ENCODE peak calls at places on chromosome 9, in seven cellular contexts. One of them, this sample, is unnamed.

GRCh38 chr9:123453904-123454321 is 97.9 kb downstream of the CRB2 start:
- DNase-seq in suprapubic skin: no peak
- DNase-seq in endothelial cell of umbilical vein: no peak
- DNase-seq in Panc1: no peak
- DNase-seq in uterus: no peak
- DNase-seq in body of pancreas: no peak
- DNase-seq in psoas muscle: no peak
- DNase-seq in this sample: peak; percentile 45

GRCh38 chr9:129640871-129641750 is 840 bp downstream of the ASB6 start:
- DNase-seq in Panc1: no peak
- DNase-seq in psoas muscle: no peak
- DNase-seq in body of pancreas: no peak
- DNase-seq in endothelial cell of umbilical vein: no peak
- DNase-seq in suprapubic skin: peak; percentile 70
- DNase-seq in uterus: no peak
- DNase-seq in this sample: no peak

GRCh38 chr9:132768932-132769894 is 98.9 kb downstream of the GTF3C4 start:
- DNase-seq in Panc1: no peak
- DNase-seq in psoas muscle: no peak
- DNase-seq in uterus: peak; percentile 35
- DNase-seq in suprapubic skin: peak; percentile 84
- DNase-seq in endothelial cell of umbilical vein: peak; percentile 68
- DNase-seq in body of pancreas: peak; percentile 65
- DNase-seq in this sample: peak; percentile 67

GRCh38 chr9:129245276-129245675 is 67.2 kb upstream of the IER5L start:
- DNase-seq in endothelial cell of umbilical vein: no peak
- DNase-seq in uterus: peak; percentile 19
- DNase-seq in psoas muscle: peak; percentile 41
- DNase-seq in suprapubic skin: no peak
- DNase-seq in body of pancreas: no peak
- DNase-seq in Panc1: no peak
- DNase-seq in this sample: no peak

GRCh38 chr9:129620669-129621295 is at the start of gene C9orf50:
- DNase-seq in uterus: no peak
- DNase-seq in Panc1: no peak
- DNase-seq in endothelial cell of umbilical vein: no peak
- DNase-seq in suprapubic skin: no peak
- DNase-seq in body of pancreas: no peak
- DNase-seq in psoas muscle: no peak
- DNase-seq in this sample: no peak

GRCh38 chr9:95726756-95727155 is 148.7 kb upstream of the ERCC6L2 start:
- DNase-seq in psoas muscle: no peak
- DNase-seq in body of pancreas: no peak
- DNase-seq in uterus: no peak
- DNase-seq in Panc1: peak; percentile 8
- DNase-seq in suprapubic skin: no peak
- DNase-seq in endothelial cell of umbilical vein: peak; percentile 57
- DNase-seq in this sample: no peak

GRCh38 chr9:137028281-137029057 is 432 bp upstream of the ABCA2 start:
- DNase-seq in suprapubic skin: no peak
- DNase-seq in uterus: peak; percentile 49
- DNase-seq in Panc1: no peak
- DNase-seq in endothelial cell of umbilical vein: peak; percentile 19
- DNase-seq in psoas muscle: peak; percentile 79
- DNase-seq in body of pancreas: peak; percentile 72
- DNase-seq in this sample: peak; percentile 86

GRCh38 chr9:134619983-134620612 is 21.5 kb upstream of the COL5A1 start:
- DNase-seq in uterus: peak; percentile 12
- DNase-seq in body of pancreas: no peak
- DNase-seq in Panc1: no peak
- DNase-seq in suprapubic skin: peak; percentile 56
- DNase-seq in endothelial cell of umbilical vein: no peak
- DNase-seq in psoas muscle: no peak
- DNase-seq in this sample: peak; percentile 39

GRCh38 chr9:77015291-77016048 is 4.0 kb upstream of the FOXB2 start:
- DNase-seq in body of pancreas: no peak
- DNase-seq in Panc1: no peak
- DNase-seq in psoas muscle: no peak
- DNase-seq in uterus: no peak
- DNase-seq in suprapubic skin: no peak
- DNase-seq in endothelial cell of umbilical vein: no peak
- DNase-seq in this sample: no peak

GRCh38 chr9:80503692-80504400 is 932.1 kb downstream of the TLE4 start:
- DNase-seq in psoas muscle: no peak
- DNase-seq in body of pancreas: no peak
- DNase-seq in Panc1: no peak
- DNase-seq in uterus: no peak
- DNase-seq in endothelial cell of umbilical vein: no peak
- DNase-seq in suprapubic skin: no peak
- DNase-seq in this sample: no peak

GRCh38 chr9:77807846-77808749 is 160.0 kb upstream of the GNA14 start:
- DNase-seq in uterus: no peak
- DNase-seq in suprapubic skin: no peak
- DNase-seq in psoas muscle: no peak
- DNase-seq in endothelial cell of umbilical vein: no peak
- DNase-seq in body of pancreas: no peak
- DNase-seq in Panc1: no peak
- DNase-seq in this sample: peak; percentile 22

GRCh38 chr9:35688558-35689350 is 971 bp downstream of the TPM2 start:
- DNase-seq in uterus: no peak
- DNase-seq in body of pancreas: no peak
- DNase-seq in endothelial cell of umbilical vein: peak; percentile 41
- DNase-seq in psoas muscle: peak; percentile 66
- DNase-seq in suprapubic skin: no peak
- DNase-seq in Panc1: no peak
- DNase-seq in this sample: no peak

GRCh38 chr9:90888941-90889340 is 87.3 kb downstream of the SYK start:
- DNase-seq in uterus: no peak
- DNase-seq in suprapubic skin: no peak
- DNase-seq in psoas muscle: no peak
- DNase-seq in Panc1: no peak
- DNase-seq in body of pancreas: no peak
- DNase-seq in endothelial cell of umbilical vein: no peak
- DNase-seq in this sample: no peak

GRCh38 chr9:89353989-89354388 is 35.7 kb downstream of the SECISBP2 start:
- DNase-seq in uterus: no peak
- DNase-seq in body of pancreas: no peak
- DNase-seq in Panc1: no peak
- DNase-seq in endothelial cell of umbilical vein: no peak
- DNase-seq in suprapubic skin: no peak
- DNase-seq in psoas muscle: no peak
- DNase-seq in this sample: no peak

GRCh38 chr9:13322828-13323550 is 43.5 kb upstream of the MPDZ start:
- DNase-seq in body of pancreas: no peak
- DNase-seq in suprapubic skin: no peak
- DNase-seq in Panc1: no peak
- DNase-seq in endothelial cell of umbilical vein: no peak
- DNase-seq in uterus: peak; percentile 64
- DNase-seq in psoas muscle: no peak
- DNase-seq in this sample: no peak

GRCh38 chr9:121968056-121968455 is 125.1 kb downstream of the TTLL11 start:
- DNase-seq in body of pancreas: no peak
- DNase-seq in uterus: no peak
- DNase-seq in Panc1: no peak
- DNase-seq in endothelial cell of umbilical vein: no peak
- DNase-seq in psoas muscle: no peak
- DNase-seq in suprapubic skin: no peak
- DNase-seq in this sample: no peak

GRCh38 chr9:81132796-81133195 is 556.6 kb downstream of the TLE1 start:
- DNase-seq in psoas muscle: no peak
- DNase-seq in endothelial cell of umbilical vein: no peak
- DNase-seq in suprapubic skin: no peak
- DNase-seq in body of pancreas: no peak
- DNase-seq in uterus: no peak
- DNase-seq in Panc1: no peak
- DNase-seq in this sample: no peak

GRCh38 chr9:22114956-22115355 is 105.9 kb upstream of the CDKN2B start:
- DNase-seq in endothelial cell of umbilical vein: no peak
- DNase-seq in uterus: no peak
- DNase-seq in body of pancreas: no peak
- DNase-seq in suprapubic skin: no peak
- DNase-seq in Panc1: no peak
- DNase-seq in psoas muscle: no peak
- DNase-seq in this sample: no peak

GRCh38 chr9:94002316-94003140 is 47.4 kb upstream of the BARX1 start:
- DNase-seq in suprapubic skin: no peak
- DNase-seq in psoas muscle: no peak
- DNase-seq in uterus: no peak
- DNase-seq in Panc1: peak; percentile 20
- DNase-seq in endothelial cell of umbilical vein: peak; percentile 57
- DNase-seq in body of pancreas: peak; percentile 22
- DNase-seq in this sample: no peak

GRCh38 chr9:70609542-70610286 is 195.3 kb upstream of the KLF9 start:
- DNase-seq in suprapubic skin: no peak
- DNase-seq in uterus: peak; percentile 72
- DNase-seq in endothelial cell of umbilical vein: no peak
- DNase-seq in body of pancreas: no peak
- DNase-seq in psoas muscle: peak; percentile 58
- DNase-seq in Panc1: no peak
- DNase-seq in this sample: no peak

GRCh38 chr9:114156658-114157421 is 1.5 kb downstream of the COL27A1 start:
- DNase-seq in Panc1: no peak
- DNase-seq in endothelial cell of umbilical vein: peak; percentile 50
- DNase-seq in uterus: peak; percentile 80
- DNase-seq in body of pancreas: peak; percentile 44
- DNase-seq in suprapubic skin: peak; percentile 76
- DNase-seq in psoas muscle: peak; percentile 71
- DNase-seq in this sample: peak; percentile 30

GRCh38 chr9:97906236-97906831 is 16.0 kb downstream of the TRMO start:
- DNase-seq in psoas muscle: peak; percentile 58
- DNase-seq in uterus: no peak
- DNase-seq in endothelial cell of umbilical vein: peak; percentile 61
- DNase-seq in body of pancreas: no peak
- DNase-seq in suprapubic skin: no peak
- DNase-seq in Panc1: no peak
- DNase-seq in this sample: no peak

GRCh38 chr9:132614324-132614723 is 31.9 kb downstream of the BARHL1 start:
- DNase-seq in psoas muscle: no peak
- DNase-seq in Panc1: no peak
- DNase-seq in suprapubic skin: no peak
- DNase-seq in body of pancreas: no peak
- DNase-seq in uterus: no peak
- DNase-seq in endothelial cell of umbilical vein: no peak
- DNase-seq in this sample: no peak

GRCh38 chr9:18438300-18438925 is 35.5 kb upstream of the ADAMTSL1 start:
- DNase-seq in endothelial cell of umbilical vein: peak; percentile 83
- DNase-seq in Panc1: no peak
- DNase-seq in uterus: peak; percentile 66
- DNase-seq in suprapubic skin: peak; percentile 68
- DNase-seq in body of pancreas: no peak
- DNase-seq in psoas muscle: peak; percentile 54
- DNase-seq in this sample: no peak
- TF ChIP-seq CTCF in endothelial cell of umbilical vein: peak; percentile 44
- TF ChIP-seq CTCF in Panc1: no peak
- TF ChIP-seq CTCF in uterus: peak; percentile 44
- TF ChIP-seq CTCF in suprapubic skin: no peak
- TF ChIP-seq CTCF in body of pancreas: no peak
- TF ChIP-seq CTCF in psoas muscle: no peak
- TF ChIP-seq CTCF in this sample: no peak

DNA sequence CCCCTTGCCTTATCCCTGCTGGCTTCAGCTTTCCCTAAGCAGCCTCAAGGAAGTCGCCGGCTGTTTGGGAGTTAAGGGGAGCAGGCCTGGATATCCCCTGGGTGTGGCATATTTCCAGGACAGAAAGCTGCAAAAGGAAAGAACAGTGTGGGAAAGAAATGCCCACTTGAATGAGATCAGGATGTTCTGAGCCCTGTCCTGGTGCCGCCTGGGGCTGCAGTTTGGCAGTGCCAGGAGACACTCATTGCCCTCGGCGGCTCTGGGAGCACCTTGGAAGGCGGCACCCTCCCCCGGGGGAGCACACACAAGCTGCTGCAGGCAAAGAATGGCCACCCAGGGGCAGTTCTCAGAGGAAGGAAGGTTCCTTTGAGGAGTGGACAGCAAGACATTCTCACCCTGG is 305.3 kb downstream of the NTRK2 start:
- DNase-seq in endothelial cell of umbilical vein: no peak
- DNase-seq in suprapubic skin: no peak
- DNase-seq in uterus: no peak
- DNase-seq in psoas muscle: no peak
- DNase-seq in body of pancreas: no peak
- DNase-seq in Panc1: no peak
- DNase-seq in this sample: no peak
- TF ChIP-seq CTCF in endothelial cell of umbilical vein: no peak
- TF ChIP-seq CTCF in suprapubic skin: no peak
- TF ChIP-seq CTCF in uterus: no peak
- TF ChIP-seq CTCF in psoas muscle: no peak
- TF ChIP-seq CTCF in body of pancreas: no peak
- TF ChIP-seq CTCF in Panc1: no peak
- TF ChIP-seq CTCF in this sample: no peak

GRCh38 chr9:127392166-127392565 is 4.8 kb upstream of the SLC2A8 start:
- DNase-seq in uterus: no peak
- DNase-seq in suprapubic skin: no peak
- DNase-seq in body of pancreas: no peak
- DNase-seq in psoas muscle: no peak
- DNase-seq in endothelial cell of umbilical vein: no peak
- DNase-seq in Panc1: no peak
- DNase-seq in this sample: no peak

GRCh38 chr9:127395491-127396252 is 1.3 kb upstream of the SLC2A8 start:
- DNase-seq in psoas muscle: no peak
- DNase-seq in suprapubic skin: no peak
- DNase-seq in Panc1: no peak
- DNase-seq in body of pancreas: no peak
- DNase-seq in uterus: no peak
- DNase-seq in endothelial cell of umbilical vein: no peak
- DNase-seq in this sample: no peak

GRCh38 chr9:127396253-127396807 is 639 bp upstream of the SLC2A8 start:
- DNase-seq in psoas muscle: no peak
- DNase-seq in Panc1: no peak
- DNase-seq in suprapubic skin: no peak
- DNase-seq in body of pancreas: no peak
- DNase-seq in uterus: no peak
- DNase-seq in endothelial cell of umbilical vein: no peak
- DNase-seq in this sample: no peak

GRCh38 chr9:127392976-127393375 is 4.0 kb upstream of the SLC2A8 start:
- DNase-seq in psoas muscle: no peak
- DNase-seq in Panc1: no peak
- DNase-seq in endothelial cell of umbilical vein: no peak
- DNase-seq in uterus: no peak
- DNase-seq in body of pancreas: no peak
- DNase-seq in suprapubic skin: no peak
- DNase-seq in this sample: no peak

GRCh38 chr9:127393680-127394079 is 3.3 kb upstream of the SLC2A8 start:
- DNase-seq in uterus: no peak
- DNase-seq in endothelial cell of umbilical vein: no peak
- DNase-seq in body of pancreas: no peak
- DNase-seq in psoas muscle: no peak
- DNase-seq in Panc1: no peak
- DNase-seq in suprapubic skin: no peak
- DNase-seq in this sample: no peak
- TF ChIP-seq CTCF in uterus: no peak
- TF ChIP-seq CTCF in endothelial cell of umbilical vein: no peak
- TF ChIP-seq CTCF in body of pancreas: no peak
- TF ChIP-seq CTCF in psoas muscle: no peak
- TF ChIP-seq CTCF in Panc1: no peak
- TF ChIP-seq CTCF in suprapubic skin: no peak
- TF ChIP-seq CTCF in this sample: no peak

DNA sequence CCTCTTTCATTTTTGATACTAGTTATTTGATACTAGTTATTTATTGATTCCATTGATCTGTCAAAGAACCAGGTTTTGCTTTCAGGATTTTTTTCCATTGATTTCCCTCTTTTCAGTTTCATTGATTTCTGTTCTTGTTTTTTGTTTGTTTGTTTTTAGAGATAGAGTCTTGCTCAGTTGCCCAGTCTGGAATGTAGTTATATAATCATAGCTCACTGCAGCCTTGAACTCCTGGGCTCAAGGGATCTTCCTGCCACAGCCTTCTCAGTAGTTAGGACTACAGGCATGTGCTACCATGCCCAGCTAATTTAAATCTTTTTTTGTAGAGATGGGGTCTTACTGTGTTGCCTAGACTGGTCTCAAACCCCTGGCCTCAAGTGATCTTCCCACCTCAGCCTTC is 49.9 kb downstream of the FSD1L start:
- DNase-seq in endothelial cell of umbilical vein: no peak
- DNase-seq in uterus: no peak
- DNase-seq in psoas muscle: no peak
- DNase-seq in Panc1: no peak
- DNase-seq in suprapubic skin: no peak
- DNase-seq in body of pancreas: no peak
- DNase-seq in this sample: no peak
- TF ChIP-seq CTCF in endothelial cell of umbilical vein: no peak
- TF ChIP-seq CTCF in uterus: no peak
- TF ChIP-seq CTCF in psoas muscle: no peak
- TF ChIP-seq CTCF in Panc1: no peak
- TF ChIP-seq CTCF in suprapubic skin: no peak
- TF ChIP-seq CTCF in body of pancreas: no peak
- TF ChIP-seq CTCF in this sample: no peak